ENCODE peak calls at places on chromosomes 12 and 14, in six cellular contexts. E is uterus, Z is transverse colon, U is Peyer's patch, G is mammary epithelial cell, A is pancreas. P is an unnamed sample.

GRCh38 chr14:29926701-29927595 is 699 bp downstream of the PRKD1 start:
- DNase-seq in G (peak), Z (peak), E (peak), A (peak), U (peak), P (peak)

GRCh38 chr12:131093971-131094830 is 140.5 kb downstream of the ADGRD1 start:
- DNase-seq in G (no peak), A (no peak), Z (peak), U (peak), E (peak), P (no peak)

GRCh38 chr12:117481470-117481869 is 120.0 kb upstream of the NOS1 start:
- DNase-seq in E (no peak), Z (no peak), U (no peak), A (no peak), G (no peak), P (no peak)

GRCh38 chr14:105647784-105648608 is 121.6 kb downstream of the TMEM121 start:
- DNase-seq in A (no peak), Z (no peak), E (no peak), G (no peak), U (peak), P (no peak)

GRCh38 chr14:21680072-21680471 is 6.5 kb upstream of the OR4E1 start:
- DNase-seq in A (no peak), G (peak), E (no peak), Z (no peak), U (no peak), P (no peak)

GRCh38 chr12:91877461-91878230 is 268.0 kb downstream of the BTG1 start:
- DNase-seq in E (no peak), A (no peak), Z (no peak), U (no peak), G (peak), P (no peak)

GRCh38 chr12:31959701-31960391 is 631 bp downstream of the RESF1 start:
- DNase-seq in U (peak), G (peak), E (peak), Z (peak), A (peak), P (peak)

GRCh38 chr12:120101182-120101581 is 15.4 kb downstream of the RAB35 start:
- DNase-seq in G (no peak), U (no peak), A (no peak), Z (peak), E (no peak), P (no peak)

GRCh38 chr14:104072586-104072985 is 12.9 kb upstream of the ASPG start:
- DNase-seq in E (no peak), Z (no peak), G (peak), A (no peak), U (no peak), P (no peak)

GRCh38 chr12:22231078-22231477 is 103.4 kb downstream of the ST8SIA1 start:
- DNase-seq in U (no peak), Z (no peak), G (no peak), E (no peak), A (no peak), P (no peak)

GRCh38 chr12:96398422-96399080 is 1.7 kb downstream of the CDK17 start:
- DNase-seq in U (no peak), G (no peak), Z (no peak), E (no peak), A (no peak), P (no peak)

GRCh38 chr14:22837059-22837749 is 819 bp downstream of the MMP14 start:
- DNase-seq in G (peak), E (peak), Z (peak), A (peak), U (peak), P (peak)

GRCh38 chr14:22838631-22839041 is 2.3 kb downstream of the MMP14 start:
- DNase-seq in E (peak), A (no peak), G (peak), U (no peak), Z (peak), P (no peak)

GRCh38 chr14:22837750-22838538 is 1.6 kb downstream of the MMP14 start:
- DNase-seq in G (peak), A (peak), U (peak), Z (peak), E (peak), P (peak)

GRCh38 chr14:22836301-22837058 is at the start of gene MMP14:
- DNase-seq in E (peak), G (peak), A (peak), U (peak), Z (peak), P (peak)

DNA sequence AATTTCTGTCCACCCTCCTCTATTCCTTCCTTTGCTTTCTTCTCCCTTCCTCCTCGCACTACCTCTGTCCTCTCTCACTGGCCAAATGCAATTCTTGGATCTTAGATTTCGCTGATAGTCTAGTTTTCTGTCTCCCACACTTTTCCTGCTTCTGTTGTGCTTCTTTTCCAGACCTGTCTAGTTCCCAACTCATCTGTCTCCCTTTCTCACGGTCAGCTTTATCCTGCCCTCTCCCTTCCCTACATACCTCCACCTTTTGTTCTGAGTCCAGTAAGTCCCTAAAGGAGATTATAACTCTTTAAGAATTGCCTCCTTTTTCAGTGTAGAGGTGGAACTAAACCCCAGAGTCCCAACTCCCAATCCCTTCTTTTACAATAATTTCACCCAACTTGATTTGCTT is 880 bp upstream of the MMP14 start:
- DNase-seq in U (no peak), A (no peak), G (no peak), Z (no peak), E (no peak), P (no peak)
- H3K27ac ChIP-seq in U (peak), A (no peak), G (peak), Z (peak), E (peak), P (no peak)

GRCh38 chr14:84864582-84865271 is 665.2 kb upstream of the FLRT2 start:
- DNase-seq in U (no peak), A (no peak), Z (no peak), E (no peak), G (no peak), P (no peak)
- TF ChIP-seq CTCF in U (no peak), A (no peak), Z (no peak), E (no peak), G (no peak), P (no peak)

DNA sequence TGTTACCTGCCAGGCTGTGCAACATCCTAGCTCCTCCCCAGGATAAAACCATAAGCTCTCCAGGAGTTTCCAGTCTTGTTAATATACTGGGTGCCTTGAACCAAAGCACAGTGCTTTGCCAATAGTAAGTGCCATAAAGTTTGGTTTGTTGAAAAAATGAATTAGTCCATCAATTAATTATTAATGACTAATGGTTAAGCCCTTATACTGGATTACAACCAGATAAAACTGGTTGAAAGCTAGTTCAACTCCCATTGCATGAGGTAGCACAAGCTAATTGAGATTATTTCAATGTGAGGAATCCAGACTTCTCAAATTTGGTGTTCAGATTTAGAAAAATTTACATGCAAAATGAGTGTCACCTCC is 1.6 kb upstream of the KRT3 start:
- DNase-seq in E (no peak), Z (no peak), G (no peak), A (no peak), U (no peak), P (no peak)
- H3K27ac ChIP-seq in E (no peak), Z (no peak), G (no peak), A (no peak), U (no peak), P (no peak)

GRCh38 chr14:94307410-94307992 is 14.4 kb upstream of the SERPINA10 start:
- DNase-seq in A (no peak), Z (no peak), U (no peak), E (no peak), G (peak), P (peak)
- TF ChIP-seq CTCF in A (no peak), Z (no peak), U (no peak), E (no peak), G (peak), P (no peak)

GRCh38 chr12:95215925-95216324 is 1.3 kb downstream of the FGD6 start:
- DNase-seq in A (no peak), Z (no peak), U (no peak), G (peak), E (no peak), P (no peak)

GRCh38 chr12:95213928-95214327 is 3.3 kb downstream of the FGD6 start:
- DNase-seq in A (peak), Z (no peak), E (no peak), G (no peak), U (no peak), P (no peak)

GRCh38 chr12:95212576-95212975 is 4.7 kb downstream of the FGD6 start:
- DNase-seq in Z (no peak), U (no peak), E (no peak), G (no peak), A (no peak), P (no peak)

GRCh38 chr12:95213119-95213518 is 4.1 kb downstream of the FGD6 start:
- DNase-seq in U (no peak), G (no peak), Z (no peak), E (no peak), A (no peak), P (no peak)

GRCh38 chr12:95214466-95214865 is 2.8 kb downstream of the FGD6 start:
- DNase-seq in U (no peak), G (no peak), A (no peak), E (no peak), Z (no peak), P (no peak)
- H3K27ac ChIP-seq in U (no peak), G (peak), A (peak), E (no peak), Z (no peak), P (no peak)

P was measured in colonic mucosa.